ENCODE peak calls at places on chromosomes 5 and 9, in four cellular contexts. T is endothelial cell, O is left ventricle myocardium inferior, C is RWPE1. I is an unnamed sample.

GRCh38 chr5:139636975-139637408 is 11.2 kb upstream of the CXXC5 start:
- DNase-seq in T (no peak), O (no peak), C (no peak), I (peak)

GRCh38 chr5:176474476-176474875 is 26.3 kb downstream of the FAF2 start:
- DNase-seq in T (no peak), O (no peak), C (no peak), I (no peak)

GRCh38 chr5:76204713-76205112 is 121.5 kb downstream of the SV2C start:
- DNase-seq in T (peak), O (no peak), C (peak), I (no peak)

GRCh38 chr9:107946364-107947137 is 457.0 kb upstream of the KLF4 start:
- DNase-seq in T (no peak), O (no peak), C (no peak), I (no peak)

GRCh38 chr5:10366310-10367297 is 13.1 kb downstream of the MARCHF6 start:
- DNase-seq in T (no peak), O (no peak), C (peak), I (no peak)

GRCh38 chr5:318931-319601 is 2.4 kb upstream of the AHRR start:
- DNase-seq in T (no peak), O (no peak), C (no peak), I (peak)

GRCh38 chr5:163609910-163610309 is 104.5 kb downstream of the MAT2B start:
- DNase-seq in T (no peak), O (no peak), C (no peak), I (no peak)

GRCh38 chr5:128376577-128376976 is 161.5 kb downstream of the FBN2 start:
- DNase-seq in T (no peak), O (no peak), C (no peak), I (no peak)

GRCh38 chr5:95327211-95327610 is 42.3 kb upstream of the MCTP1 start:
- DNase-seq in T (no peak), O (no peak), C (peak), I (no peak)

GRCh38 chr9:21998026-21998425 is 3.4 kb downstream of the CDKN2B-AS1 start:
- DNase-seq in T (no peak), O (no peak), C (no peak), I (no peak)

GRCh38 chr5:175148773-175149172 is 295.2 kb downstream of the DRD1 start:
- DNase-seq in T (no peak), O (no peak), C (no peak), I (no peak)

GRCh38 chr9:124395826-124396225 is 19.4 kb downstream of the PSMB7 start:
- DNase-seq in T (no peak), O (no peak), C (no peak), I (no peak)

GRCh38 chr9:124399999-124400940 is 15.0 kb downstream of the PSMB7 start:
- DNase-seq in T (no peak), O (no peak), C (no peak), I (no peak)

GRCh38 chr9:124403246-124403645 is 12.0 kb downstream of the PSMB7 start:
- DNase-seq in T (no peak), O (no peak), C (no peak), I (no peak)

GRCh38 chr9:124398191-124398590 is 17.1 kb downstream of the PSMB7 start:
- DNase-seq in T (no peak), O (no peak), C (no peak), I (no peak)

DNA sequence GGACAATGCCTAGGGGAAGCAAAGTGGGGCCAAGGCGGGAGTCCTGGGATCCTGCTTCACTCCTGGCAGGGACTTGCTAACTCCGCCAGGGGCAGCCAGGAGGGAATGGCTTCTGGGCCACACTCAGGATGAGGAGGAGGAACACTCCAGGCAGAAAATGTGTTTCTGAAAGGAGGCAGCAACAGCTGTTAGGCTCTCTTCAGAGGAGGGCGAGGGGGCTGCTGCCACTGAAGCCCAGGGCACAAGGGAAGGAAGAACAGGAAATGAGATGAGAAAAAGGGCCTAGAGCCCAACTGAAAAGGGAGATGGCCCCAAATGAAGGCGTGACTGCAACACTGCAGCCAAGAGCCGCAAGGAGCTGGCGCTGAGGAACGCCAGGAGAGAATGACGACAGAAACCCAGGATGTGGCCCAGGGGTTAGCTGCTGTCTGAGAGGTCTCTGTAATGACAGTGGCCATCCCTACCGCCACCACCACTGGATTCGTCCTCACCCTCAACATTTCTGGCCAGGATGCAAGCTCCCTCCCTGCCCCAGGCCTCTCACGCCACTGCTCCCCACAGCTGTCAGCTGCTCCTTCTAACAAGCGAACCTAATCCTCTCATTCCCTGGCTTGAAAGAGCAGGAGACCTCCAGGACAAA is 15.8 kb downstream of the PSMB7 start:
- DNase-seq in T (no peak), O (peak), C (no peak), I (no peak)
- TF ChIP-seq CTCF in T (no peak), O (peak), C (no peak), I (no peak)

GRCh38 chr9:136885950-136886578 is at the start of gene TRAF2:
- DNase-seq in T (peak), O (peak), C (peak), I (peak)

GRCh38 chr9:136889858-136890257 is 3.5 kb downstream of the TRAF2 start:
- DNase-seq in T (no peak), O (no peak), C (no peak), I (no peak)

GRCh38 chr9:136888454-136888853 is 2.1 kb downstream of the TRAF2 start:
- DNase-seq in T (no peak), O (no peak), C (no peak), I (no peak)

GRCh38 chr9:136890661-136891060 is 4.3 kb downstream of the TRAF2 start:
- DNase-seq in T (no peak), O (no peak), C (no peak), I (no peak)

DNA sequence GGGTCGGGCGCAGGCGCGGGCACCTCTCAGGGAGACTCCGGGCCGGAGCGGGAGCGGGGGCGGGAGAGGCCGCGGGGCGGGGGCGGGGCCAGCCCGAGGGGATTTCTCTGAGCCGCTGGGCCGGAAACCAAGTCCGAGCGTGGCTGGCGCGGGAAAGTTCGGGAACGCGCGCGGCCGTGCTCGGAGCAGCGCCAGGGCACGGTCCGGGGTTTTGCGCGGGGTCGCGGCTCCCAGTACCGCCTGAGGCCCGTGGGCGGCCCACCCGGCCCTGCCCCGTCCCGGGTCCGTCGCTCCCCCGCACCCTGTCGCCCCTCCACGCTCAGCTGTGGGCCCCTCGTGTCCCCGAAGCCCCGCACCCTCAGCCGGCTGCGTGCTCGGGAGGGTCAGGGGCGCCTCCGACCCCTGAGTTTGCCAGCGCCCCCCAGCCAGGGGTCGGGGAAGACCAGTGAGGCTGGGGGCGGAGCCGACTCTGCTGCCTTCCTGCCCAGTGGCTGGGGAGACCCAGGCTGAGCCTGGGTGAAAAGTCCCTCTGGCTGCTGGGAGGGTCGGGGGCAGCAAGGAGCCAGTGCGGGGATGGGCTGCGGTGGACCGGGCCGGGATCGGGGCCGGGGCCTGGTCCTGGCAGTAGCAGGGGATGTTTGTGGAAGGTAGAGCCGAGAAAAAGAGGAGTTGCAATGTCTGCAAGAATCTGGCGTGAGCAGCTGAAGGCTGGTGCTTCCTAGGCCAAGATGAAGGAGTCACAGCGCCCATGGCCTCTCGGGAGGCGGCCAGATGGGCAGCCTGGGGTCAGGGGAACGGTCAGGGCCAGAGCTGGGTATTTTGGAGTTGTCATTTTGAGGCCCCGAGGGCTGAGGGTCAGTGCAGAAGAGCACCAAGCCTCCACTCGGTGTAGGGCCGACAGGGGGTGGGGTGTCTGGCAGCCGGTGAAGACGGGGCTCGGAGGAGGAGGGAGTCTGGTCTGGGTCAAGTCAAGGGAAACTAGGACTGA is 588 bp downstream of the TRAF2 start:
- DNase-seq in T (peak), O (no peak), C (peak), I (peak)
- TF ChIP-seq CTCF in T (no peak), O (no peak), C (no peak), I (no peak)

DNA sequence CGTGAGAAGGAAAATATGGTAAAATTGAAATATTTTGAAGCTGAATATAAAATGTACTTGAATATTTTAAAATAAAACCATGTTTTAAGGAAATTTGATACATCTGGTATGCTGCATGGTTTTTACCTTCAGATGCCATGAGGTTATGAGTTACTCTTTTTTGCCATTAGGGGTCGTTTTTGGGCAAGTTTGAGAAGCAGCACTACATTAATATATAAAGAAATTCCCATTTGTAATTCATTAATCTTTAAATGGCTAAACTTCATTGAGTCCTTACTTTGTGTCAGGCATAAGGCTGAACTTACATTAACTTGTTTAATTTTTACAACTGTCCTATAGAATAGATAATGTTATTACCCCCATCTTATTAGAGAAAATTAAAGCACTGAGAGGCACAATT is 152.3 kb downstream of the KDM4C start:
- DNase-seq in T (no peak), O (no peak), C (no peak), I (no peak)
- TF ChIP-seq CTCF in T (peak), O (peak), C (peak), I (no peak)

GRCh38 chr9:13707635-13708410 is 428.3 kb upstream of the MPDZ start:
- DNase-seq in T (no peak), O (no peak), C (peak), I (no peak)

GRCh38 chr9:13705356-13705755 is 425.9 kb upstream of the MPDZ start:
- DNase-seq in T (no peak), O (no peak), C (no peak), I (no peak)

DNA sequence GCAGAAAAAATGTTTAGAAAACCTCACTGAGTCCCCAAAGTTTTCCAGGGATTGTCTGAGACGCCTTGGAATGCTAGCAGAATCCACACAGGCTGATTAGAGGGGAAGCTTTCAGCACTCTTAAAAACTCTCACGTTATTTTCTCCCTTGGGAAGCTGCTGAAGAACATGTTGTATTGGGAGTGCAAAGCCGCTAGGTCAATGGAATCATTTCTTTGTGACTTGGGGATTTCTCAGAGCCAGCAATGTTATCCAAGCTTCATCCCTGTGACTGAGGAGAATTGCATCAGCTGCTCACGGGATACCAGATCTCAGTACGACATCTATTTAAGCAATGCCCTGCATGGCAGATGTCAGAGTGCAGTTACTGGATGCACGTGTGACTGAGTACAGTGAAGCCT is 426.4 kb upstream of the MPDZ start:
- DNase-seq in T (no peak), O (peak), C (no peak), I (no peak)
- TF ChIP-seq CTCF in T (no peak), O (no peak), C (no peak), I (no peak)

GRCh38 chr5:147466581-147466980 is 43.3 kb downstream of the DPYSL3 start:
- DNase-seq in T (no peak), O (no peak), C (no peak), I (no peak)

GRCh38 chr5:147461915-147462314 is 48.0 kb downstream of the DPYSL3 start:
- DNase-seq in T (no peak), O (no peak), C (no peak), I (no peak)

GRCh38 chr5:147460380-147460779 is 49.5 kb downstream of the DPYSL3 start:
- DNase-seq in T (no peak), O (no peak), C (no peak), I (no peak)

GRCh38 chr5:147467973-147468508 is 41.8 kb downstream of the DPYSL3 start:
- DNase-seq in T (no peak), O (no peak), C (no peak), I (no peak)

GRCh38 chr5:147464211-147464610 is 45.7 kb downstream of the DPYSL3 start:
- DNase-seq in T (peak), O (no peak), C (no peak), I (peak)
- TF ChIP-seq CTCF in T (peak), O (peak), C (no peak), I (no peak)

GRCh38 chr5:180137401-180138213 is 66.0 kb upstream of the RNF130 start:
- DNase-seq in T (no peak), O (no peak), C (no peak), I (no peak)

GRCh38 chr5:180138214-180138975 is 66.8 kb upstream of the RNF130 start:
- DNase-seq in T (peak), O (no peak), C (no peak), I (no peak)

GRCh38 chr5:180135128-180135955 is 63.8 kb upstream of the RNF130 start:
- DNase-seq in T (no peak), O (no peak), C (peak), I (no peak)

GRCh38 chr5:180135967-180136641 is 64.5 kb upstream of the RNF130 start:
- DNase-seq in T (no peak), O (no peak), C (no peak), I (no peak)

GRCh38 chr5:180136661-180137381 is 65.3 kb upstream of the RNF130 start:
- DNase-seq in T (peak), O (no peak), C (no peak), I (no peak)
- TF ChIP-seq CTCF in T (no peak), O (no peak), C (no peak), I (no peak)